ENCODE peak calls at places on chromosomes 4 and X, in eight cellular contexts. P, O, B, N, W, J, G and C are unnamed samples.

GRCh38 chrX:109125304-109125703 is 356.6 kb downstream of the GUCY2F start:
- DNase-seq in P (no peak), O (no peak), B (no peak), N (no peak), W (no peak), J (no peak), G (no peak), C (no peak)

GRCh38 chr4:128155874-128156456 is 94.9 kb downstream of the LARP1B start:
- DNase-seq in P (no peak), O (no peak), B (no peak), N (no peak), W (no peak), J (no peak), G (no peak), C (no peak)

GRCh38 chr4:3346146-3346545 is 53.3 kb downstream of the RGS12 start:
- DNase-seq in P (peak), O (peak), B (peak), N (peak), W (peak), J (peak), G (no peak), C (peak)

GRCh38 chr4:101022151-101023024 is 324.9 kb downstream of the PPP3CA start:
- DNase-seq in P (peak), O (no peak), B (no peak), N (no peak), W (no peak), J (no peak), G (no peak), C (no peak)

GRCh38 chr4:98482847-98483806 is 175.3 kb downstream of the TSPAN5 start:
- DNase-seq in P (peak), O (peak), B (no peak), N (no peak), W (peak), J (no peak), G (peak), C (no peak)

GRCh38 chr4:6917445-6918241 is 8.0 kb downstream of the TBC1D14 start:
- DNase-seq in P (no peak), O (no peak), B (peak), N (peak), W (no peak), J (no peak), G (peak), C (no peak)

GRCh38 chr4:174214102-174214878 is 69.2 kb downstream of the FBXO8 start:
- DNase-seq in P (no peak), O (no peak), B (no peak), N (peak), W (no peak), J (no peak), G (no peak), C (no peak)

GRCh38 chr4:155569960-155570515 is 96.6 kb upstream of the GUCY1A1 start:
- DNase-seq in P (peak), O (no peak), B (no peak), N (no peak), W (no peak), J (no peak), G (no peak), C (no peak)

GRCh38 chr4:111689214-111689613 is 456.0 kb upstream of the FAM241A start:
- DNase-seq in P (peak), O (no peak), B (no peak), N (peak), W (no peak), J (no peak), G (no peak), C (no peak)

GRCh38 chrX:40866878-40867277 is 131.5 kb upstream of the MED14 start:
- DNase-seq in P (peak), O (no peak), B (no peak), N (no peak), W (no peak), J (no peak), G (no peak), C (no peak)

GRCh38 chr4:109972786-109973528 is 60.3 kb downstream of the EGF start:
- DNase-seq in P (no peak), O (no peak), B (peak), N (no peak), W (no peak), J (no peak), G (no peak), C (no peak)

GRCh38 chr4:17111959-17112659 is 213.7 kb upstream of the LDB2 start:
- DNase-seq in P (no peak), O (no peak), B (peak), N (no peak), W (no peak), J (peak), G (no peak), C (no peak)

GRCh38 chr4:79227896-79228295 is 98.0 kb downstream of the NAA11 start:
- DNase-seq in P (no peak), O (no peak), B (no peak), N (no peak), W (no peak), J (no peak), G (no peak), C (no peak)

GRCh38 chrX:108033890-108034289 is 11.0 kb upstream of the VSIG1 start:
- DNase-seq in P (no peak), O (no peak), B (no peak), N (no peak), W (no peak), J (no peak), G (no peak), C (no peak)